ENCODE peak calls at places on chromosomes 1 and 21, in six cellular contexts. U, Y, Q, C, N and E are unnamed samples.

GRCh38 chr1:228497206-228497605 is 10.0 kb downstream of the RNF187 start:
- DNase-seq in Y (no peak), N (no peak), Q (no peak), U (no peak), C (no peak), E (no peak)

GRCh38 chr1:25811384-25812082 is 8.2 kb upstream of the MTFR1L start:
- DNase-seq in C (no peak), U (no peak), Q (no peak), N (no peak), Y (no peak), E (no peak)

GRCh38 chr1:32393832-32394140 is 455 bp downstream of the BSDC1 start:
- DNase-seq in N (no peak), C (peak), Y (peak), U (peak), Q (peak), E (peak)

GRCh38 chr1:18940303-18941020 is 16.0 kb downstream of the IFFO2 start:
- DNase-seq in C (no peak), N (no peak), U (no peak), Q (no peak), Y (no peak), E (no peak)

GRCh38 chr1:150365945-150366344 is 2.0 kb downstream of the RPRD2 start:
- DNase-seq in N (no peak), C (no peak), Q (peak), Y (no peak), U (no peak), E (peak)

GRCh38 chr1:209720326-209720725 is 15.7 kb downstream of the HSD11B1 start:
- DNase-seq in Y (no peak), U (no peak), N (no peak), Q (no peak), C (no peak), E (no peak)

GRCh38 chr1:11772458-11772857 is 10.5 kb downstream of the C1orf167 start:
- DNase-seq in Q (no peak), N (no peak), Y (no peak), C (no peak), U (no peak), E (no peak)

GRCh38 chr1:228824377-228824776 is 89.1 kb downstream of the RHOU start:
- DNase-seq in Q (no peak), Y (no peak), U (no peak), N (no peak), C (no peak), E (peak)

GRCh38 chr1:55955237-55955636 is 624.1 kb downstream of the PLPP3 start:
- DNase-seq in U (no peak), N (no peak), C (no peak), Y (no peak), Q (no peak), E (no peak)

GRCh38 chr1:93194231-93194630 is 13.7 kb downstream of the CCDC18 start:
- DNase-seq in Y (no peak), Q (no peak), U (no peak), N (no peak), C (no peak), E (no peak)

GRCh38 chr21:29812947-29813346 is 126.8 kb downstream of the GRIK1 start:
- DNase-seq in C (no peak), N (no peak), Q (no peak), Y (no peak), U (no peak), E (no peak)

GRCh38 chr1:216722841-216723240 is 388 bp downstream of the ESRRG start:
- DNase-seq in U (no peak), Q (peak), Y (no peak), N (no peak), C (no peak), E (no peak)

GRCh38 chr1:27033059-27033746 is 20.6 kb upstream of the TENT5B start:
- DNase-seq in C (no peak), Y (no peak), U (no peak), N (no peak), Q (no peak), E (peak)

GRCh38 chr1:24966121-24966723 is 36.1 kb upstream of the RUNX3 start:
- DNase-seq in U (no peak), Q (no peak), Y (no peak), C (no peak), N (no peak), E (no peak)

GRCh38 chr1:112927462-112927971 is 28.5 kb downstream of the SLC16A1 start:
- DNase-seq in U (no peak), Q (no peak), N (no peak), C (no peak), Y (no peak), E (no peak)

DNA sequence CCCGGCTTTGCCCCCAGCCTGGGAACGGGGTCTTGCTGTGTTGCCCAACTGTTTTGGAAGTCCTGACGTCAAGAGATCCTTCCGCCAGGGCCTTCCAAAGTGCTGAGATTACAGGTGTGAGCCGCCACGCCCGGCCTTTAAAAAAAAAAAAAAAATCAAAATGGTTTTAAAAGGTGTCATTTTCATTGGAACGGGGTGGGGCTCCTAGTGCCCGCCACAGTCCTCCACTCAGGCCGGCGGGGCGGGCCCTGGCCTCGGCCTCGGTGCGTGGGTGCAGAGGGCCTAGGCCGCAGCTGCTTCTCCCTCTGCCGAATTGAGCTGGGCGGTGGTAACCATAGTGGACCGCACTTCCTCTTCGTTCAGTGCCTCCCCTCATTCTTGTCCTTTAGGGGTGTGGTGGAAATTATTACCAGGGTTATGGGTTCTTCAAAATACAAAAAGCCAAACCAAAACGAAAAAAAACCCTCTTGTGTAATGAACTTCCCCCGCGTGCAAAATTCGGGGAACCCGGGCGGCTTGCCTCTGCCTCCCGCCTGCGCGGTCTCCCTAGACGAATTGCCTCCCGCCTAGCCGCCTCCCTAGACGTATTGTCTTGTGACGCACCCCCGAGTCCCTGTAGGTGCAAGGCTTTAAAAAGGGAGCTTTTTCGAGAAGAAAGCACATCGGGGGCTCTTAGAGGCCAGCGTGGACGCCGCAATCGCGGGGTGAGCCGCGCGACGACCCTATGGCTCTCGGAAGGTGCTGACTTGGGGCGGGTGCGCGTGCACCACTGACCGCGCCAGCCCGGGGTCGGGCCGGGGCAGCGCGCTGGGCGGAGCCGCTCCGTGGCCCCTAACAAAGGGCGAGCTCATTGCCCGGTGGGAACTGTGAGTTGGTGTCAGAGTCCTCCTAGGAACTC is 10.5 kb upstream of the SPEN start:
- DNase-seq in U (peak), C (peak), N (no peak), Q (peak), Y (peak), E (peak)
- H3K4me3 ChIP-seq in U (no peak), C (peak), N (peak), Q (peak), Y (peak), E (peak)

DNA sequence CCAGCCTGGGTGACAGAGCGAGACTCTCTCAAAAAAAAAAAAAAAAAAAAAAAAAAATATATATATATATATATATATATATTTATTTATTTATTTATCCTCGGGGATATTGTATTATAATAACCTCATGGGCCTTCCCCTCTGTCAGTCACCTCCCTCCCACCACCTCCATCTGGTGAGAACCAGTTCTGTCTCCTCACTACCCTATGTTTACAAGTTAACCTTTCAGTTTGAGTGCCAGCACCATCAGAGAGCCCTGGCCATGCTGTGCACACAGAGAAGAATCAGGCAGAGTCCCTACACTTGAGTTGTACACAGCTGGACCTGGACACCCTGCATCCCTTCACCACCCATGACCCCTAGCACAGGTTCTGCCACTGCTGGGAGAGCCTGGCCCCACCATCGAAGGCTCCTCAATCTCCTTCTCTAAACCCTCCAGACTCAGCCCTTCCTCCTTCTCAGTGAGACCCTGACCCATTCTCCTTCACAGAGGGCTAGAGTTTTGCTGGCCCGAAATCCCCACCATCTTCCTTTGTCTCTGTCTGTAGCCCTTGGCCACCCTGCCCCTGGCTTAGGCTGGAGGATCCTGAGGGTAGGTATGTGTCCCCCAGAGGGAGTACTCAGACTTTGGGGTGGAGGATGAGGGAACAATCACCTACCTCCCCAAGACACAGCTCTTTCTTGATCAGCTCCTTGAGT is 1.2 kb downstream of the S100A5 start:
- DNase-seq in N (no peak), C (no peak), U (no peak), Y (no peak), Q (no peak), E (no peak)
- H3K27ac ChIP-seq in N (peak), C (no peak), U (no peak), Y (peak), Q (no peak), E (no peak)

GRCh38 chr1:157147906-157148717 is 9.9 kb upstream of the ETV3 start:
- DNase-seq in Q (no peak), U (no peak), N (peak), C (no peak), Y (no peak), E (peak)
- H3K4me3 ChIP-seq in Q (no peak), U (no peak), N (no peak), C (no peak), Y (no peak), E (no peak)

DNA sequence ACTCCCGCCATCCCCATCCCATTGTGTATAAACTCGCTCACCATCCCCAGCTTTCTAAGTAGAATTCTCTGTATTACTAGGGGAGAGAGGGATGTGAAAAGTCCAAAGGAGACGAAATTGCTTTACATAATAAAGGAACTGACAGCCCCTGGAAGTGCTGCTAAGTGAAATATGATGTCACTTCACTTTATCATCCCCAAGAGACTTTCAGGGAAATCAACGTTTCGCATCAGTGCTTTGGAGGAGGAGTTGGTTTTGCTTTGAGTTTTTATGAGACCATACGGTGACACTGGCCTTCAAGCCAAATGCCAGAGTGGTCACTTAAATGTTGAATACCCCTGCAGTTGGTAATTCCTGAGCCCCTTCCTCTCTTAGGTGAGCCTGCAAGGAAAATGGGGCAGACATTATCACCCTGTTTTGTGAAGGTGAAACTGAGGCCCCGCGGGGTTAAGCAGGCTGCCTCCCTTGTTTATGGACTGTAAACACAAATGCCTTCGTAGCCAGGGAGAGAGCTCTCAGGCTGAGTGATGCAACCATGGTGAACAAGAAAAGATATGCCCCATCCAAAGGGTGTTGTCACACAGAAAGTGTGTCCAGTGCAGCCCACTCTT is 58.4 kb upstream of the KAZN start:
- DNase-seq in N (no peak), C (no peak), Y (no peak), U (no peak), Q (no peak), E (no peak)
- H3K27ac ChIP-seq in N (no peak), C (no peak), Y (no peak), U (no peak), Q (no peak), E (no peak)

GRCh38 chr1:109229531-109230127 is 15.9 kb downstream of the SARS1 start:
- DNase-seq in N (no peak), U (no peak), C (no peak), Y (no peak), Q (no peak), E (no peak)
- H3K4me3 ChIP-seq in N (no peak), U (no peak), C (no peak), Y (no peak), Q (no peak), E (no peak)

GRCh38 chr21:38825269-38825668 is 19.5 kb downstream of the ETS2 start:
- DNase-seq in C (no peak), Q (peak), U (no peak), N (peak), Y (no peak), E (peak)

GRCh38 chr21:38823737-38824123 is 18.0 kb downstream of the ETS2 start:
- DNase-seq in N (no peak), C (no peak), U (no peak), Q (peak), Y (no peak), E (no peak)

GRCh38 chr21:38822754-38823374 is 17.1 kb downstream of the ETS2 start:
- DNase-seq in Q (peak), C (no peak), Y (no peak), U (no peak), N (no peak), E (peak)

GRCh38 chr21:38825901-38826300 is 20.2 kb downstream of the ETS2 start:
- DNase-seq in Y (no peak), Q (no peak), U (no peak), N (no peak), C (no peak), E (no peak)

GRCh38 chr21:38824124-38824822 is 18.5 kb downstream of the ETS2 start:
- DNase-seq in C (no peak), U (no peak), N (no peak), Y (no peak), Q (peak), E (peak)
- H3K27ac ChIP-seq in C (peak), U (peak), N (no peak), Y (peak), Q (peak), E (peak)